ENCODE peak calls at places on chromosomes 12 and 14, in six cellular contexts. One of them, this sample, is unnamed. For H3K36me3, the result is how much of the 10 kb centered on the place peaks cover.

GRCh38 chr12:65891987-65892481 is 67.8 kb downstream of the HMGA2 start:
- DNase-seq in psoas muscle: peak
- DNase-seq in aorta: peak
- DNase-seq in spleen: no peak
- DNase-seq in cardiac muscle cell: no peak
- DNase-seq in adrenal gland: peak
- DNase-seq in this sample: peak

GRCh38 chr14:64566651-64567122 is 16.9 kb downstream of the PPP1R36 start:
- DNase-seq in psoas muscle: no peak
- DNase-seq in spleen: no peak
- DNase-seq in adrenal gland: no peak
- DNase-seq in aorta: no peak
- DNase-seq in cardiac muscle cell: peak
- DNase-seq in this sample: no peak

GRCh38 chr12:90085491-90086274 is 377.0 kb upstream of the ATP2B1 start:
- DNase-seq in aorta: no peak
- DNase-seq in psoas muscle: no peak
- DNase-seq in spleen: no peak
- DNase-seq in cardiac muscle cell: no peak
- DNase-seq in adrenal gland: no peak
- DNase-seq in this sample: no peak

GRCh38 chr14:60658116-60658515 is 8.8 kb upstream of the SIX1 start:
- DNase-seq in cardiac muscle cell: no peak
- DNase-seq in psoas muscle: no peak
- DNase-seq in aorta: no peak
- DNase-seq in spleen: no peak
- DNase-seq in adrenal gland: no peak
- DNase-seq in this sample: no peak

GRCh38 chr14:64423987-64424386 is 35.8 kb downstream of the MTHFD1 start:
- DNase-seq in adrenal gland: no peak
- DNase-seq in cardiac muscle cell: no peak
- DNase-seq in spleen: no peak
- DNase-seq in psoas muscle: no peak
- DNase-seq in aorta: no peak
- DNase-seq in this sample: no peak

GRCh38 chr14:35261774-35262173 is 30.4 kb upstream of the PSMA6 start:
- DNase-seq in spleen: no peak
- DNase-seq in adrenal gland: peak
- DNase-seq in cardiac muscle cell: no peak
- DNase-seq in aorta: no peak
- DNase-seq in psoas muscle: no peak
- DNase-seq in this sample: no peak

GRCh38 chr12:101567918-101568317 is 26.9 kb upstream of the MYBPC1 start:
- DNase-seq in psoas muscle: no peak
- DNase-seq in cardiac muscle cell: peak
- DNase-seq in aorta: no peak
- DNase-seq in spleen: no peak
- DNase-seq in adrenal gland: no peak
- DNase-seq in this sample: no peak

GRCh38 chr12:77163068-77163810 is 97.9 kb upstream of the E2F7 start:
- DNase-seq in psoas muscle: no peak
- DNase-seq in adrenal gland: no peak
- DNase-seq in cardiac muscle cell: no peak
- DNase-seq in aorta: no peak
- DNase-seq in spleen: no peak
- DNase-seq in this sample: no peak

GRCh38 chr14:85817430-85817829 is 287.5 kb downstream of the FLRT2 start:
- DNase-seq in adrenal gland: no peak
- DNase-seq in cardiac muscle cell: no peak
- DNase-seq in psoas muscle: no peak
- DNase-seq in spleen: no peak
- DNase-seq in aorta: no peak
- DNase-seq in this sample: no peak

GRCh38 chr14:94028450-94028826 is 2.3 kb downstream of the OTUB2 start:
- DNase-seq in psoas muscle: no peak
- DNase-seq in aorta: no peak
- DNase-seq in adrenal gland: no peak
- DNase-seq in spleen: no peak
- DNase-seq in cardiac muscle cell: no peak
- DNase-seq in this sample: no peak

GRCh38 chr12:14982986-14983385 is 10.1 kb downstream of the PDE6H start:
- DNase-seq in aorta: no peak
- DNase-seq in psoas muscle: no peak
- DNase-seq in cardiac muscle cell: no peak
- DNase-seq in adrenal gland: no peak
- DNase-seq in spleen: no peak
- DNase-seq in this sample: no peak

GRCh38 chr12:80472912-80473500 is 29.0 kb downstream of the PTPRQ start:
- DNase-seq in adrenal gland: peak
- DNase-seq in psoas muscle: no peak
- DNase-seq in cardiac muscle cell: peak
- DNase-seq in spleen: no peak
- DNase-seq in aorta: no peak
- DNase-seq in this sample: no peak

GRCh38 chr12:110579239-110579888 is 3.8 kb downstream of the PPTC7 start:
- DNase-seq in cardiac muscle cell: no peak
- DNase-seq in spleen: no peak
- DNase-seq in psoas muscle: no peak
- DNase-seq in adrenal gland: no peak
- DNase-seq in aorta: no peak
- DNase-seq in this sample: no peak

GRCh38 chr12:12723681-12724420 is 6.7 kb downstream of the CDKN1B start:
- DNase-seq in aorta: peak
- DNase-seq in psoas muscle: peak
- DNase-seq in adrenal gland: peak
- DNase-seq in cardiac muscle cell: peak
- DNase-seq in spleen: peak
- DNase-seq in this sample: no peak

GRCh38 chr12:115351513-115352077 is 667.6 kb upstream of the TBX3 start:
- DNase-seq in spleen: no peak
- DNase-seq in aorta: no peak
- DNase-seq in adrenal gland: no peak
- DNase-seq in cardiac muscle cell: no peak
- DNase-seq in psoas muscle: no peak
- DNase-seq in this sample: no peak

GRCh38 chr12:49541140-49541861 is 2.5 kb downstream of the KCNH3 start:
- DNase-seq in adrenal gland: no peak
- DNase-seq in cardiac muscle cell: peak
- DNase-seq in spleen: peak
- DNase-seq in psoas muscle: no peak
- DNase-seq in aorta: no peak
- DNase-seq in this sample: no peak

GRCh38 chr12:80709811-80710726 is 2.6 kb downstream of the MYF6 start:
- DNase-seq in adrenal gland: no peak
- DNase-seq in psoas muscle: no peak
- DNase-seq in spleen: no peak
- DNase-seq in aorta: no peak
- DNase-seq in cardiac muscle cell: peak
- DNase-seq in this sample: no peak

GRCh38 chr12:26108915-26109314 is 15.9 kb downstream of the BHLHE41 start:
- DNase-seq in adrenal gland: no peak
- DNase-seq in cardiac muscle cell: no peak
- DNase-seq in psoas muscle: no peak
- DNase-seq in spleen: no peak
- DNase-seq in aorta: no peak
- DNase-seq in this sample: no peak

GRCh38 chr12:102888511-102888910 is 28.5 kb downstream of the PAH start:
- DNase-seq in cardiac muscle cell: no peak
- DNase-seq in adrenal gland: no peak
- DNase-seq in psoas muscle: no peak
- DNase-seq in aorta: no peak
- DNase-seq in spleen: no peak
- DNase-seq in this sample: no peak

GRCh38 chr12:89949457-89950195 is 241.0 kb upstream of the ATP2B1 start:
- DNase-seq in aorta: no peak
- DNase-seq in cardiac muscle cell: peak
- DNase-seq in psoas muscle: no peak
- DNase-seq in adrenal gland: no peak
- DNase-seq in spleen: no peak
- DNase-seq in this sample: no peak

GRCh38 chr12:26373606-26374495 is 178.5 kb downstream of the SSPN start:
- DNase-seq in psoas muscle: no peak
- DNase-seq in spleen: no peak
- DNase-seq in cardiac muscle cell: no peak
- DNase-seq in aorta: no peak
- DNase-seq in adrenal gland: no peak
- DNase-seq in this sample: no peak

GRCh38 chr12:52521175-52521574 is 981 bp upstream of the KRT5 start:
- DNase-seq in aorta: no peak
- DNase-seq in psoas muscle: no peak
- DNase-seq in adrenal gland: no peak
- DNase-seq in spleen: no peak
- DNase-seq in cardiac muscle cell: no peak
- DNase-seq in this sample: peak

GRCh38 chr12:20392339-20392738 is 24.0 kb downstream of the PDE3A start:
- DNase-seq in adrenal gland: no peak
- DNase-seq in spleen: no peak
- DNase-seq in aorta: no peak
- DNase-seq in psoas muscle: no peak
- DNase-seq in cardiac muscle cell: no peak
- DNase-seq in this sample: no peak

GRCh38 chr12:130627175-130627574 is 88.9 kb downstream of the RIMBP2 start:
- DNase-seq in spleen: no peak
- DNase-seq in psoas muscle: no peak
- DNase-seq in adrenal gland: no peak
- DNase-seq in cardiac muscle cell: no peak
- DNase-seq in aorta: no peak
- DNase-seq in this sample: no peak

GRCh38 chr14:54632452-54632851 is 65.5 kb downstream of the SAMD4A start:
- DNase-seq in adrenal gland: no peak
- DNase-seq in cardiac muscle cell: no peak
- DNase-seq in spleen: no peak
- DNase-seq in psoas muscle: no peak
- DNase-seq in aorta: no peak
- DNase-seq in this sample: no peak

GRCh38 chr12:109525279-109525585 is 47.8 kb downstream of the UBE3B start:
- DNase-seq in spleen: no peak
- DNase-seq in aorta: no peak
- DNase-seq in cardiac muscle cell: no peak
- DNase-seq in psoas muscle: no peak
- DNase-seq in adrenal gland: no peak
- DNase-seq in this sample: no peak

GRCh38 chr12:109523071-109523470 is 45.6 kb downstream of the UBE3B start:
- DNase-seq in cardiac muscle cell: no peak
- DNase-seq in psoas muscle: peak
- DNase-seq in aorta: no peak
- DNase-seq in adrenal gland: no peak
- DNase-seq in spleen: no peak
- DNase-seq in this sample: no peak

GRCh38 chr12:109524466-109525278 is 47.2 kb downstream of the UBE3B start:
- DNase-seq in cardiac muscle cell: no peak
- DNase-seq in aorta: no peak
- DNase-seq in psoas muscle: no peak
- DNase-seq in spleen: no peak
- DNase-seq in adrenal gland: no peak
- DNase-seq in this sample: no peak

GRCh38 chr12:109519787-109520186 is 42.4 kb downstream of the UBE3B start:
- DNase-seq in cardiac muscle cell: no peak
- DNase-seq in psoas muscle: no peak
- DNase-seq in aorta: no peak
- DNase-seq in adrenal gland: no peak
- DNase-seq in spleen: no peak
- DNase-seq in this sample: no peak

GRCh38 chr12:109523504-109523903 is 46.1 kb downstream of the UBE3B start:
- DNase-seq in adrenal gland: no peak
- DNase-seq in aorta: no peak
- DNase-seq in cardiac muscle cell: no peak
- DNase-seq in psoas muscle: no peak
- DNase-seq in spleen: no peak
- DNase-seq in this sample: peak
- H3K36me3 ChIP-seq in adrenal gland: under half
- H3K36me3 ChIP-seq in aorta: under half
- H3K36me3 ChIP-seq in cardiac muscle cell: under half
- H3K36me3 ChIP-seq in psoas muscle: half or more
- H3K36me3 ChIP-seq in spleen: under half
- H3K36me3 ChIP-seq in this sample: under half

GRCh38 chr12:118136559-118137003 is 657 bp downstream of the PEBP1 start:
- DNase-seq in cardiac muscle cell: peak
- DNase-seq in aorta: peak
- DNase-seq in adrenal gland: peak
- DNase-seq in psoas muscle: peak
- DNase-seq in spleen: peak
- DNase-seq in this sample: no peak
- H3K4me3 ChIP-seq in cardiac muscle cell: peak
- H3K4me3 ChIP-seq in aorta: peak
- H3K4me3 ChIP-seq in adrenal gland: peak
- H3K4me3 ChIP-seq in psoas muscle: peak
- H3K4me3 ChIP-seq in spleen: peak
- H3K4me3 ChIP-seq in this sample: peak

DNA sequence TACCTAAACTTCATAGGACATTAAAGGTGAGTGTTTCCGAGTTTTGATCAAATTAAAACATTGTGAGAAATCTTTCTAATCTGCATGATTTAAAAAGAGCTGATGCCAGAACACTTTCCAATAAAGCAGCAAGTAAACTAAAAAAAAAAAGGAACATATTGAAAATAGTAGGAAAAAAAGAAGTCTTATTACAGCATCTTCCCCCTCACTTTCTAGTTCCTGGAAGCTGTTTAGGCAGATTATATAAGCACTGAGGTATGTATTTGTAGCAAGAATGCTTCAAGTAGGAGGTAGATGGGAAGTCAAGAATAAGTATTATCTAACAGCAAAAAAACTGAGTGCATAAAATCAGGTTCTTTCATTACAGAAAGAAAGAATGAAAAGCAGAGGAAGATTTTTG is 45.8 kb downstream of the ERO1A start:
- DNase-seq in cardiac muscle cell: no peak
- DNase-seq in aorta: no peak
- DNase-seq in psoas muscle: no peak
- DNase-seq in adrenal gland: no peak
- DNase-seq in spleen: no peak
- DNase-seq in this sample: no peak
- H3K36me3 ChIP-seq in cardiac muscle cell: under half
- H3K36me3 ChIP-seq in aorta: under half
- H3K36me3 ChIP-seq in psoas muscle: half or more
- H3K36me3 ChIP-seq in adrenal gland: under half
- H3K36me3 ChIP-seq in spleen: under half
- H3K36me3 ChIP-seq in this sample: half or more

DNA sequence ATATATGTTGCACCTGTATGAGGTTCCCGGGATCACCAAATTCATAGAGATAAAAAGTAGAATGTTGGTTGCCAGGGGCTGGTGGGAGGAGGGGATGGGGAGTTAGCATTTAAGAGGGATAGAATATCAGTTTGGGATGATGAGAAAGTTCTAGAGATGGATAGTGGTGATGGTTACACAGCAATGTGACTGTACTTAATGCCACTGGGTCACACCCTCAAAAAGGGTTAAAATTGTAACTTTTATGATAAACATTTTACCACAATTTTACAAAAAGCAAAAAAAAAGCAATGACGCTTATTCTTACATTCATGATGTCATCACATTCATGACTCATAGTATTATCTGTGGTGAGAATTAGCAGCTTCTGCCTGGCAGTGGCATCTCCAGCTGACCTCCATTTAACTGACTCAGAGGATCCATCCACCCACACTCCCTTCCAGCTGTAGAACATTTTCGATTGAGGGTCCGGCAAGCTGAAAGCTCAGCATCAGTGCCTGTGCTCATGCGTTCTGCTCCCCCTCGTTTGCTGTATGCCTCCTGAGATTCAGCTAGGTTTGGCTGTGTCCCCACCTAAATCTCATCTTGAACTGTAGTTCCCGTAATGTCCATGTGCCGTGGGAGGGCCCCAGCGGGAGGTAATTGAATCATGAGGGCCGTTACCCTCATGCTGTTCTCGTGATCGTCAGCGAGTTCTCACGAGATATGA is 64.8 kb upstream of the TMEM260 start:
- DNase-seq in aorta: no peak
- DNase-seq in cardiac muscle cell: no peak
- DNase-seq in psoas muscle: no peak
- DNase-seq in adrenal gland: no peak
- DNase-seq in spleen: no peak
- DNase-seq in this sample: no peak
- H3K4me3 ChIP-seq in aorta: no peak
- H3K4me3 ChIP-seq in cardiac muscle cell: no peak
- H3K4me3 ChIP-seq in psoas muscle: no peak
- H3K4me3 ChIP-seq in adrenal gland: no peak
- H3K4me3 ChIP-seq in spleen: no peak
- H3K4me3 ChIP-seq in this sample: no peak

This sample was measured in RWPE2.